ENCODE peak calls at places on chromosomes 13 and 19, in nine cellular contexts. K, M, S, Y, V, G, T, X and D are unnamed samples.

GRCh38 chr13:29105779-29106178 is 285.6 kb downstream of the MTUS2 start:
- DNase-seq in V (no peak), T (no peak), X (no peak), K (no peak), Y (no peak), G (peak; percentile 32), M (no peak), S (peak; percentile 64), D (no peak)

GRCh38 chr13:32026619-32027018 is 5.0 kb upstream of the FRY start:
- DNase-seq in T (no peak), V (no peak), K (no peak), X (no peak), G (no peak), Y (no peak), S (no peak), M (no peak), D (no peak)

GRCh38 chr19:51398096-51398704 is 7.8 kb upstream of the C19orf84 start:
- DNase-seq in G (peak; percentile 43), T (no peak), X (no peak), Y (no peak), M (no peak), S (peak; percentile 70), K (no peak), V (no peak), D (no peak)

GRCh38 chr19:56639217-56639616 is 3.7 kb upstream of the SMIM17 start:
- DNase-seq in Y (no peak), K (no peak), T (no peak), S (peak; percentile 48), X (no peak), V (no peak), G (no peak), M (no peak), D (no peak)

GRCh38 chr13:99311137-99311536 is 3.9 kb upstream of the GPR183 start:
- DNase-seq in G (peak; percentile 57), M (no peak), V (no peak), K (no peak), X (no peak), T (no peak), Y (no peak), S (peak; percentile 27), D (no peak)

GRCh38 chr13:50589139-50589538 is 254.4 kb downstream of the DLEU7 start:
- DNase-seq in G (no peak), T (no peak), X (no peak), Y (no peak), S (no peak), M (no peak), K (no peak), V (no peak), D (no peak)

GRCh38 chr19:35879770-35880317 is 11.5 kb downstream of the APLP1 start:
- DNase-seq in Y (peak; percentile 89), M (peak; percentile 64), T (no peak), S (peak; percentile 99), V (peak; percentile 86), G (peak; percentile 91), K (peak; percentile 91), X (no peak), D (no peak)

GRCh38 chr13:103022328-103022727 is 43.9 kb downstream of the SLC10A2 start:
- DNase-seq in M (no peak), G (no peak), K (no peak), V (no peak), X (no peak), T (no peak), S (no peak), Y (no peak), D (no peak)

GRCh38 chr19:52785506-52785905 is 1.1 kb downstream of the ZNF600 start:
- DNase-seq in K (no peak), M (no peak), G (no peak), S (no peak), Y (no peak), T (no peak), X (no peak), V (no peak), D (no peak)

GRCh38 chr19:2624537-2625091 is 77.9 kb downstream of the GNG7 start:
- DNase-seq in G (no peak), V (no peak), T (no peak), M (no peak), K (peak; percentile 87), X (no peak), Y (peak; percentile 75), S (peak; percentile 67), D (no peak)

GRCh38 chr13:94859812-94860210 is 147.5 kb upstream of the SOX21 start:
- DNase-seq in G (no peak), K (no peak), V (no peak), S (no peak), M (no peak), Y (no peak), T (no peak), X (no peak), D (no peak)

GRCh38 chr13:98217597-98217996 is 40.5 kb upstream of the RNF113B start:
- DNase-seq in K (no peak), T (no peak), Y (peak; percentile 62), X (no peak), V (no peak), S (no peak), M (no peak), G (no peak), D (no peak)

GRCh38 chr19:47266401-47266885 is 8.2 kb upstream of the INAFM1 start:
- DNase-seq in X (no peak), M (no peak), V (no peak), Y (no peak), K (peak; percentile 76), S (no peak), T (no peak), G (no peak), D (no peak)

GRCh38 chr13:21663197-21663596 is 7.7 kb upstream of the FGF9 start:
- DNase-seq in X (no peak), T (no peak), V (no peak), M (no peak), K (no peak), S (no peak), Y (no peak), G (no peak), D (no peak)

GRCh38 chr13:109918179-109918651 is 131.8 kb upstream of the IRS2 start:
- DNase-seq in G (no peak), X (no peak), V (no peak), S (no peak), K (no peak), M (no peak), Y (no peak), T (no peak), D (no peak)

GRCh38 chr19:17136026-17136425 is 60.4 kb downstream of the MYO9B start:
- DNase-seq in T (no peak), G (no peak), X (no peak), K (no peak), S (peak; percentile 37), Y (no peak), M (no peak), V (no peak), D (no peak)
- H3K4me3 ChIP-seq in T (peak overlapping the region; percentile 21), G (no peak overlapping the region), X (no peak overlapping the region), K (no peak overlapping the region), S (peak overlapping the region; percentile 16), Y (no peak overlapping the region), M (no peak overlapping the region), V (peak overlapping the region; percentile 38), D (peak overlapping the region; percentile 27)

GRCh38 chr19:48560095-48560530 is 8.1 kb downstream of the SULT2B1 start:
- DNase-seq in K (no peak), S (peak; percentile 60), G (no peak), T (no peak), X (no peak), V (no peak), Y (no peak), M (no peak), D (no peak)
- TF ChIP-seq CTCF in K (no peak), S (peak; percentile 75), G (peak; percentile 33), T (peak; percentile 6), X (no peak), V (no peak), Y (no peak), M (peak; percentile 50), D (no peak)

GRCh38 chr19:10408511-10409291 is 5.4 kb upstream of the CDC37 start:
- DNase-seq in M (no peak), V (no peak), T (no peak), K (peak; percentile 92), G (no peak), Y (no peak), X (no peak), S (no peak), D (no peak)
- TF ChIP-seq POLR2AphosphoS5 in M (no peak), V (no peak), T (no peak), K (peak; percentile 83), G (no peak), Y (no peak), X (no peak), S (no peak), D (no peak)

DNA sequence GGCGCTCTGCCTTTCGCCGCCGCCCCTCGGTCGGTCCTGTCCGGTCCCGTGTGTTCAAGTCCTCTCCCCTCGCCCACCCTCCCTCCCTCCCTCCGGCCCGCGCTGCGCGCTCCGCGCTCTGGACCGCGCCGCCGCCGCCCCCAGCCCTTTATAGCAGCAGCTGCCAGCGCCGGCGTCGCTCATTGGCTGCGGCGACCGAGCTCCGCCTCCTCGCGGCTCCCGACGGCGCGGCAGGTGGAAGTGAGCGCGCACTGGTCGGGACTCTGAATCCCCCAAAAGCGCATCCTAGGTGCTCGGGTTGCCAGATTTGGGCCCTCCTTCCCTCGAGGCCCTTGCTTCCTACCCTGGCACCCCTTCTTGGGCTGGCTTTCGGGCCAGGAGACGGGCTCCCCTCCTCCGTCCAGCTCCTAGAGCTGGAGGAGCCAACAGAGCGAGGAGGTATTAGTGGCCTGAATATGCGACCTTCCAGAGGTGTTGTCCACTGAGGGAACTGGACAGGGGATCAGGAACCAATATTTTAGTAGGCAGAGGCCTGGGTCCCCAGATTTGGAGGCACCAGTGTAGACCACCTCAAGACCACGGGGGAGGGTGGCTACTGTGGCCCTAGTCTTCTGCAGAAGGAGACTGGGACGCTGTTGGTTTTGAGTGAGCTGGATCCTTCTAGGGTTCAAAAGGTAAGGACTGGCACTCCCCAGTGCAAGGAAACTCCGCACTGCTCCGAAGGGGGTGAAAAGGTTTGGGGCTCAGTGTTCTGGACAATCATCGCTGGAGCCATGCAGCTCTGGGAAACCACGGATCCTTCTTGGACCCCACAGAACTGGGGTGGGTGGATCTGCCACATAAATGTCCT is at the start of gene ELAVL3:
- DNase-seq in V (no peak), Y (no peak), M (no peak), K (no peak), X (no peak), S (peak; percentile 76), G (no peak), T (no peak), D (no peak)
- H3K4me3 ChIP-seq in V (peak within 1 kb of the TSS; percentile 42), Y (peak within 1 kb of the TSS; percentile 24), M (peak within 1 kb of the TSS; percentile 58), K (no peak within 1 kb of the TSS), X (no peak within 1 kb of the TSS), S (peak within 1 kb of the TSS; percentile 61), G (peak within 1 kb of the TSS; percentile 39), T (peak within 1 kb of the TSS; percentile 40), D (peak within 1 kb of the TSS; percentile 29)